ENCODE peak calls at places on chromosomes 13 and 19, in six cellular contexts. F is cardiac muscle cell, M is LNCaP clone FGC, X is psoas muscle, J is AG09309, N is tibial nerve. V is an unnamed sample.
A peak's percentile ranks its signal among the peaks of the same experiment; 100 is the strongest.

GRCh38 chr13:26941345-26942174 is 181.0 kb upstream of the GPR12 start:
- DNase-seq in F (peak; percentile 66), M (no peak), X (no peak), J (no peak), N (no peak), V (peak; percentile 69)

GRCh38 chr13:53255795-53256194 is 227.2 kb downstream of the OLFM4 start:
- DNase-seq in F (no peak), M (no peak), X (no peak), J (no peak), N (no peak), V (no peak)

GRCh38 chr13:100825551-100825950 is 151.0 kb upstream of the TMTC4 start:
- DNase-seq in F (no peak), M (no peak), X (no peak), J (peak; percentile 3), N (no peak), V (peak; percentile 79)

GRCh38 chr13:64305246-64305645 is 2889.6 kb upstream of the PCDH20 start:
- DNase-seq in F (peak; percentile 49), M (no peak), X (no peak), J (peak; percentile 5), N (no peak), V (peak; percentile 76)

GRCh38 chr13:112835796-112836195 is 133.2 kb upstream of the MCF2L start:
- DNase-seq in F (no peak), M (no peak), X (no peak), J (no peak), N (no peak), V (no peak)

GRCh38 chr13:110340812-110341444 is 33.8 kb downstream of the COL4A2 start:
- DNase-seq in F (peak; percentile 85), M (no peak), X (peak; percentile 87), J (no peak), N (peak; percentile 34), V (peak; percentile 13)

GRCh38 chr19:11784356-11784755 is 14.0 kb upstream of the ZNF491 start:
- DNase-seq in F (no peak), M (no peak), X (no peak), J (no peak), N (no peak), V (no peak)

GRCh38 chr19:1651548-1652394 is 644 bp downstream of the TCF3 start:
- DNase-seq in F (peak; percentile 39), M (no peak), X (peak; percentile 68), J (no peak), N (peak; percentile 9), V (peak; percentile 13)

GRCh38 chr19:42284641-42285341 is 15.7 kb downstream of the CIC start:
- DNase-seq in F (no peak), M (no peak), X (peak; percentile 62), J (no peak), N (no peak), V (no peak)

GRCh38 chr13:38226496-38226895 is 123.2 kb upstream of the UFM1 start:
- DNase-seq in F (no peak), M (no peak), X (no peak), J (no peak), N (no peak), V (no peak)

GRCh38 chr19:29188289-29188688 is 24.7 kb downstream of the UQCRFS1 start:
- DNase-seq in F (no peak), M (no peak), X (peak; percentile 71), J (no peak), N (no peak), V (no peak)

GRCh38 chr19:36032251-36033104 is at the start of gene CLIP3:
- DNase-seq in F (peak; percentile 84), M (no peak), X (peak; percentile 80), J (no peak), N (peak; percentile 34), V (peak; percentile 68)

GRCh38 chr19:17215125-17215971 is at the start of gene USE1:
- DNase-seq in F (peak; percentile 94), M (peak; percentile 84), X (peak; percentile 95), J (peak; percentile 57), N (peak; percentile 86), V (peak; percentile 89)

GRCh38 chr19:4358709-4359626 is 15.6 kb downstream of the MPND start:
- DNase-seq in F (no peak), M (no peak), X (no peak), J (no peak), N (no peak), V (no peak)

GRCh38 chr13:95221991-95222732 is 79.1 kb downstream of the ABCC4 start:
- DNase-seq in F (no peak), M (no peak), X (no peak), J (no peak), N (no peak), V (no peak)

GRCh38 chr13:44755872-44756271 is 179.7 kb upstream of the TSC22D1 start:
- DNase-seq in F (peak; percentile 58), M (no peak), X (no peak), J (peak; percentile 39), N (no peak), V (peak; percentile 62)

GRCh38 chr19:6723108-6723618 is 2.7 kb upstream of the C3 start:
- DNase-seq in F (peak; percentile 87), M (no peak), X (peak; percentile 79), J (no peak), N (peak; percentile 71), V (peak; percentile 76)

GRCh38 chr19:7395360-7395781 is 46.6 kb downstream of the ARHGEF18 start:
- DNase-seq in F (peak; percentile 10), M (no peak), X (no peak), J (no peak), N (no peak), V (peak; percentile 22)

GRCh38 chr13:36088001-36088400 is 43.2 kb downstream of the DCLK1 start:
- DNase-seq in F (no peak), M (no peak), X (no peak), J (no peak), N (no peak), V (no peak)

GRCh38 chr19:41321600-41322270 is 11.8 kb downstream of the CCDC97 start:
- DNase-seq in F (peak; percentile 85), M (no peak), X (peak; percentile 73), J (no peak), N (no peak), V (peak; percentile 75)

GRCh38 chr13:80040219-80040976 is 300.5 kb downstream of the SPRY2 start:
- DNase-seq in F (peak; percentile 91), M (no peak), X (no peak), J (peak; percentile 97), N (no peak), V (peak; percentile 95)

GRCh38 chr19:47778089-47778953 is at the start of gene SELENOW:
- DNase-seq in F (peak; percentile 79), M (peak; percentile 14), X (peak; percentile 85), J (no peak), N (peak; percentile 65), V (peak; percentile 65)

GRCh38 chr13:35086667-35087066 is 144.6 kb downstream of the NBEA start:
- DNase-seq in F (no peak), M (no peak), X (no peak), J (no peak), N (no peak), V (no peak)

GRCh38 chr13:22047785-22048104 is 376.9 kb downstream of the FGF9 start:
- DNase-seq in F (no peak), M (no peak), X (no peak), J (no peak), N (no peak), V (no peak)

GRCh38 chr19:48481846-48482639 is 12.9 kb downstream of the CYTH2 start:
- DNase-seq in F (no peak), M (peak; percentile 31), X (peak; percentile 39), J (no peak), N (no peak), V (peak; percentile 50)

GRCh38 chr13:38421590-38422560 is 72.2 kb downstream of the UFM1 start:
- DNase-seq in F (peak; percentile 71), M (no peak), X (no peak), J (no peak), N (no peak), V (no peak)

GRCh38 chr19:16850133-16850532 is 20.9 kb downstream of the SIN3B start:
- DNase-seq in F (no peak), M (no peak), X (no peak), J (no peak), N (no peak), V (peak; percentile 4)

GRCh38 chr13:38483623-38484022 is 134.0 kb downstream of the UFM1 start:
- DNase-seq in F (no peak), M (no peak), X (no peak), J (no peak), N (no peak), V (no peak)

GRCh38 chr19:50654882-50655281 is 5.6 kb downstream of the C19orf81 start:
- DNase-seq in F (no peak), M (no peak), X (no peak), J (no peak), N (no peak), V (no peak)

GRCh38 chr13:72295173-72295572 is 428.2 kb upstream of the DACH1 start:
- DNase-seq in F (peak; percentile 25), M (no peak), X (no peak), J (no peak), N (no peak), V (peak; percentile 20)

GRCh38 chr13:53068841-53069520 is 40.4 kb downstream of the OLFM4 start:
- DNase-seq in F (no peak), M (no peak), X (no peak), J (no peak), N (no peak), V (no peak)

GRCh38 chr13:50129065-50129922 is 114.0 kb downstream of the KCNRG start:
- DNase-seq in F (peak; percentile 27), M (no peak), X (peak; percentile 75), J (no peak), N (peak; percentile 57), V (no peak)

GRCh38 chr19:18772620-18773587 is 18.2 kb downstream of the COMP start:
- DNase-seq in F (no peak), M (peak; percentile 58), X (peak; percentile 52), J (no peak), N (no peak), V (no peak)
- TF ChIP-seq CTCF in F (no peak), M (peak; percentile 48), X (no peak), J (no peak), N (no peak), V (no peak)

DNA sequence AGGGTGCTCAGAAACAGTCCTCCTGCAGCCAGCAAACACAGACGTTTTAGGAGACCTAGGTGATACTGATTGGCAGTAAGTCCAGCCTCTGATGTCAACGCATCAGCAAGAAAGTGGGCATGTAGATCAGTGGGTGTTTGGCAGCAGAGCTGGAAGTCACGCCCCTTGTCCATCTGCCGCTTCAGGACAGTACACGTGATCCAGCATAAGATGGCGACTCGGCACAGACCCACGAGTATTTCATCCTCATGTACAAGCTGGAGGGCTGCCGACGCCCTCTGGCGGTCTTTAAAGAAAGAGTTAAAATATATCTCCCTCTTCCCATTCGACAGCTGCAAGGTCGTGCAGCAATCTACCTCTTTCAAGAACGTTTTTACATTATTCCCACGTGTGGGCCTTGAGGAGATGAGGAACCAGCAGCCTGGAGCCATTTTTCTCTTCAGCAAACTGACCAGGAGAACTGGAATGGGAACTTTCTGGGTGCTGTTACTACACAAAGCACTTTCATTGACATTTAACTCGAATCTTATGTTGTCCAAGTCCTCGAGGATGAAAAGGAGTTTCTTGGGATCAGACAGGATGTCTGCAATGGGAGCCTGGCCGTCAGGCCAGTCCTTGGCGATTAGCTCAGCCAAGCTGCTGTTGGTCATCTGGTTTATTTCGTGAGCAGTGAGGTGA is 22.3 kb downstream of the NLRP11 start:
- DNase-seq in F (peak; percentile 48), M (peak; percentile 76), X (no peak), J (peak; percentile 35), N (peak; percentile 7), V (peak; percentile 15)
- H3K4me3 ChIP-seq in F (no peak overlapping the region), M (no peak overlapping the region), X (no peak overlapping the region), J (no peak overlapping the region), N (no peak overlapping the region), V (no peak overlapping the region)

GRCh38 chr19:38698225-38699026 is 45.8 kb downstream of the CAPN12 start:
- DNase-seq in F (no peak), M (no peak), X (no peak), J (no peak), N (no peak), V (no peak)
- TF ChIP-seq CTCF in F (no peak), M (no peak), X (no peak), J (no peak), N (no peak), V (no peak)

GRCh38 chr19:46471778-46472543 is 598 bp upstream of the PNMA8A start:
- DNase-seq in F (no peak), M (no peak), X (no peak), J (no peak), N (no peak), V (no peak)
- H3K4me3 ChIP-seq in F (peak overlapping the region; percentile 47), M (no peak overlapping the region), X (peak overlapping the region; percentile 56), J (peak overlapping the region; percentile 35), N (peak overlapping the region; percentile 57), V (peak overlapping the region; percentile 56)